ENCODE peak calls at places on chromosomes 12 and 14, in four cellular contexts. B is progenitor cell of endocrine pancreas, P is fibroblast of lung, A is heart right ventricle. J is an unnamed sample.

GRCh38 chr14:67636361-67636919 is 16.7 kb downstream of the ARG2 start:
- DNase-seq in P (no peak), B (no peak), A (no peak), J (no peak)

GRCh38 chr14:104563742-104564615 is 15.6 kb upstream of the C14orf180 start:
- DNase-seq in A (peak), B (peak), P (peak), J (no peak)

GRCh38 chr12:29768372-29768771 is 15.4 kb downstream of the TMTC1 start:
- DNase-seq in A (no peak), B (no peak), P (no peak), J (no peak)

GRCh38 chr12:52074006-52074405 is 4.2 kb downstream of the ATG101 start:
- DNase-seq in A (peak), P (no peak), B (no peak), J (no peak)

GRCh38 chr12:26121841-26122680 is 2.8 kb downstream of the BHLHE41 start:
- DNase-seq in P (peak), B (peak), A (no peak), J (no peak)

GRCh38 chr14:68921666-68922065 is 57.4 kb downstream of the ACTN1 start:
- DNase-seq in B (no peak), P (no peak), A (no peak), J (no peak)

GRCh38 chr12:124047045-124047566 is 74.1 kb downstream of the ZNF664 start:
- DNase-seq in P (no peak), B (no peak), A (no peak), J (no peak)

GRCh38 chr12:45913631-45914030 is 76.7 kb downstream of the SCAF11 start:
- DNase-seq in B (no peak), P (no peak), A (no peak), J (no peak)

GRCh38 chr14:51455041-51455835 is 196.5 kb upstream of the FRMD6 start:
- DNase-seq in A (no peak), P (no peak), B (no peak), J (no peak)

GRCh38 chr12:88448337-88448944 is 131.8 kb downstream of the KITLG start:
- DNase-seq in B (no peak), A (no peak), P (no peak), J (no peak)

GRCh38 chr12:55724226-55724939 is 4.2 kb downstream of the RDH5 start:
- DNase-seq in P (peak), B (no peak), A (no peak), J (no peak)

GRCh38 chr14:34035177-34035933 is 84.5 kb upstream of the EGLN3 start:
- DNase-seq in A (peak), B (no peak), P (peak), J (no peak)

GRCh38 chr12:3004655-3005565 is 45.7 kb downstream of the TEAD4 start:
- DNase-seq in A (no peak), P (no peak), B (no peak), J (no peak)

GRCh38 chr14:57087841-57088240 is 180.9 kb downstream of the EXOC5 start:
- DNase-seq in A (no peak), B (no peak), P (no peak), J (no peak)

GRCh38 chr12:68393398-68393797 is 61.2 kb upstream of the MDM1 start:
- DNase-seq in B (no peak), P (no peak), A (no peak), J (no peak)

GRCh38 chr12:104064842-104065441 is 611 bp downstream of the HCFC2 start:
- DNase-seq in P (no peak), B (no peak), A (no peak), J (no peak)

GRCh38 chr14:102182190-102182589 is 42.5 kb downstream of the WDR20 start:
- DNase-seq in A (no peak), B (no peak), P (peak), J (no peak)

GRCh38 chr14:74816124-74816523 is 53.0 kb downstream of the YLPM1 start:
- DNase-seq in A (no peak), P (no peak), B (no peak), J (no peak)

GRCh38 chr12:127774828-127775227 is 492.1 kb upstream of the TMEM132C start:
- DNase-seq in P (peak), A (no peak), B (no peak), J (no peak)

GRCh38 chr12:59904874-59905521 is 309.2 kb downstream of the SLC16A7 start:
- DNase-seq in P (peak), B (no peak), A (no peak), J (no peak)

GRCh38 chr14:24077086-24077485 is 5.7 kb downstream of the CPNE6 start:
- DNase-seq in P (no peak), B (no peak), A (no peak), J (no peak)

GRCh38 chr12:65703176-65703575 is 121.1 kb upstream of the HMGA2 start:
- DNase-seq in B (no peak), A (no peak), P (no peak), J (no peak)

GRCh38 chr12:65696227-65696626 is 128.1 kb upstream of the HMGA2 start:
- DNase-seq in P (peak), B (no peak), A (no peak), J (no peak)

GRCh38 chr12:65695077-65695865 is 129.0 kb upstream of the HMGA2 start:
- DNase-seq in P (peak), A (peak), B (no peak), J (no peak)

GRCh38 chr12:65699251-65699650 is 125.0 kb upstream of the HMGA2 start:
- DNase-seq in P (peak), B (no peak), A (no peak), J (no peak)
- TF ChIP-seq CTCF in P (peak), B (no peak), A (no peak), J (no peak)

GRCh38 chr14:52550661-52551060 is 1.6 kb downstream of the TXNDC16 start:
- DNase-seq in P (no peak), A (no peak), B (no peak), J (no peak)

GRCh38 chr14:52551205-52551604 is 1.1 kb downstream of the TXNDC16 start:
- DNase-seq in A (no peak), P (no peak), B (no peak), J (no peak)

GRCh38 chr14:52553002-52553670 is 500 bp downstream of the GPR137C start:
- DNase-seq in B (peak), P (peak), A (peak), J (no peak)

GRCh38 chr14:52552063-52552988 is at the start of the genes GPR137C and TXNDC16:
- DNase-seq in B (peak), A (peak), P (peak), J (peak)

GRCh38 chr14:52551696-52552062 is 626 bp downstream of the TXNDC16 start:
- DNase-seq in B (no peak), P (peak), A (no peak), J (peak)
- TF ChIP-seq CTCF in B (peak), P (peak), A (no peak), J (no peak)

GRCh38 chr12:111907740-111908139 is 65.7 kb downstream of the MAPKAPK5 start:
- DNase-seq in B (no peak), P (no peak), A (no peak), J (no peak)

GRCh38 chr12:111905502-111905901 is 63.5 kb downstream of the MAPKAPK5 start:
- DNase-seq in B (no peak), A (no peak), P (no peak), J (no peak)

GRCh38 chr12:111901182-111901581 is 59.2 kb downstream of the MAPKAPK5 start:
- DNase-seq in P (no peak), A (no peak), B (no peak), J (no peak)

DNA sequence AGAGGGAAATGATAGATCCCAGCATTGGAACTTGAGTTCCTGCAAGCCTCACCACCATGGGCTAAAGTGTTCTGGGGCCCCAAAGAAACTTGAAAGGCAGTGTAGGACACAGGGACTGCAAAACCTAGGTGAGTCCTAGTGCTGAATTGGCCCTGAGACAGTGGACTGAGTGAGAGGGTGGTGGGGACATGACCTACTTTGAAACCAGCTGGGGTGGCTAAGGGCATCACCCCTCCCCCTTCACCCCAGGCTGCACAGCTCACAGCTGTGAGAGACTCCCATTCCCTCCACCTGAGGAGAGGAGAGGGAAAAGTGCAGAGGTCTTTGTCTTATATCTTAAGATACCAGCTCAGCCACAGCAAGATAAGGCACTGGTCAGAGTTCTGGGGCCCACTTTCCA is 62.4 kb downstream of the MAPKAPK5 start:
- DNase-seq in B (no peak), P (no peak), A (no peak), J (no peak)
- TF ChIP-seq CTCF in B (no peak), P (no peak), A (no peak), J (no peak)

DNA sequence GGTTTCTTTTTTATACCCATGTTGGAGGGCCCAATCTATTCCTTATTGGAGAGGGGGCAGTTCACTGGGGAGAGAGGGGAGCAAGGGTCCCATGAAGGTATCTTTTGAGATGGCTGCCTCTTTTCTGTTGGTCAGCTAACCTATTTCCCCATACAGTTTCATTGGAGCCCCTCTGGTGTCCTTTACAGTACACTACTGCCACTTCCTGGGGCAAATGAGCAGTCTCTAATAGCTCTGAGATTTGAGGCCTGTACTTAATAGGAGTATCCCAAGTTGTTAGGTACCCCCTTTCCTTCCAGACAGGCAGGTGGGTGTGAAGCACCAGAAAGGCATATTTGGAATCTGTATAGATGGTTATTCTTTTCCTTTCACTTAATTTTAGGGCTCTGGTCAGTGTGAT is 41.3 kb upstream of the RNU6-8 start:
- DNase-seq in A (no peak), B (no peak), P (no peak), J (no peak)
- TF ChIP-seq CTCF in A (no peak), B (no peak), P (no peak), J (no peak)

GRCh38 chr14:31921251-31921650 is 155.9 kb upstream of the ARHGAP5 start:
- DNase-seq in A (no peak), P (peak), B (no peak), J (no peak)

GRCh38 chr14:31921741-31922140 is 155.4 kb upstream of the ARHGAP5 start:
- DNase-seq in A (no peak), B (no peak), P (no peak), J (no peak)

DNA sequence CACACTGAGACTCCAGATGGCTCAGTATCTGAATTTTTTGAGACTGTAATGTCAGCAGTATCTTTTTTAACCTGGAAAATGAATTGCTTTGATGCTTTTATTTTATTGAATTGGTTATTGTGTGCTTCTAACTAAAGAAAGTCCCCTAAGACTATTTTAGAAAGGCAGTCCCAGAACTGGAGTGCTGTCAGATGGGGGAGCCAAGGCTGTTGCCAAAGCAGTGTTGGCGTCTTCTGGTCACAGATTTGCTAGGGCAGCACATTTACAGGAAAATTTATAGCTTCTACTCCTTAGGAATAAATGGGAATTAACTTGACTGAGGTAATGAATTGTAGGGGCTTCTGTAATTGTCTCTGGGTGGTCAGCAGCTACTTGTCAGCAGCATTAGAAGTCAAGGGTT is 157.1 kb upstream of the ARHGAP5 start:
- DNase-seq in A (no peak), B (no peak), P (no peak), J (no peak)
- TF ChIP-seq CTCF in A (no peak), B (no peak), P (no peak), J (no peak)

GRCh38 chr14:32826404-32827082 is 112.1 kb upstream of the NPAS3 start:
- DNase-seq in A (peak), P (peak), B (no peak), J (no peak)
- TF ChIP-seq CTCF in A (no peak), P (peak), B (no peak), J (no peak)

GRCh38 chr14:90383126-90383730 is 13.6 kb upstream of the CALM1 start:
- DNase-seq in B (peak), P (peak), A (peak), J (peak)
- TF ChIP-seq CTCF in B (no peak), P (peak), A (peak), J (peak)

GRCh38 chr12:5770727-5771126 is 174.3 kb downstream of the ANO2 start:
- DNase-seq in B (no peak), A (no peak), P (no peak), J (no peak)

GRCh38 chr12:5776091-5776490 is 169.0 kb downstream of the ANO2 start:
- DNase-seq in P (no peak), A (no peak), B (no peak), J (no peak)

GRCh38 chr12:5768171-5768879 is 176.7 kb downstream of the ANO2 start:
- DNase-seq in B (no peak), P (no peak), A (peak), J (no peak)

GRCh38 chr12:5768880-5769199 is 176.2 kb downstream of the ANO2 start:
- DNase-seq in B (no peak), A (no peak), P (no peak), J (no peak)

GRCh38 chr12:5773550-5773949 is 171.5 kb downstream of the ANO2 start:
- DNase-seq in P (no peak), B (no peak), A (no peak), J (no peak)
- TF ChIP-seq CTCF in P (no peak), B (peak), A (no peak), J (no peak)

GRCh38 chr14:35985504-35986218 is 159.5 kb downstream of the BRMS1L start:
- DNase-seq in A (no peak), B (no peak), P (no peak), J (no peak)
- TF ChIP-seq CTCF in A (no peak), B (no peak), P (no peak), J (no peak)